ENCODE peak calls at places on chromosome 13, in seven cellular contexts. T is SK-N-SH, U is H1, G is GM12892, H is GM12878, D is K562, M is HepG2. Q is an unnamed sample.

GRCh38 chr13:72290962-72291681 is 424.1 kb upstream of the DACH1 start:
- DNase-seq in D (no peak), H (no peak), U (peak), T (no peak), M (no peak), G (no peak), Q (no peak)

GRCh38 chr13:72983085-72983768 is 75.6 kb upstream of the KLF5 start:
- DNase-seq in M (peak), H (no peak), U (no peak), D (no peak), G (no peak), T (no peak), Q (no peak)

GRCh38 chr13:31477961-31478360 is 261.4 kb upstream of the RXFP2 start:
- DNase-seq in M (no peak), H (no peak), G (no peak), T (no peak), D (no peak), U (no peak), Q (no peak)

GRCh38 chr13:36758345-36758744 is 60.7 kb upstream of the RFXAP start:
- DNase-seq in G (no peak), D (no peak), T (peak), M (no peak), U (no peak), H (no peak), Q (no peak)

GRCh38 chr13:50227356-50227755 is 212.1 kb downstream of the KCNRG start:
- DNase-seq in H (no peak), T (no peak), U (no peak), G (no peak), D (no peak), M (no peak), Q (no peak)

GRCh38 chr13:93230466-93230865 is 3.9 kb downstream of the GPC6 start:
- DNase-seq in D (no peak), H (no peak), U (no peak), M (peak), G (no peak), T (no peak), Q (no peak)

GRCh38 chr13:88979465-88980180 is 1308.5 kb downstream of the SLITRK5 start:
- DNase-seq in U (no peak), D (no peak), G (no peak), H (no peak), T (peak), M (no peak), Q (no peak)

GRCh38 chr13:43085545-43085944 is 62.2 kb downstream of the DNAJC15 start:
- DNase-seq in M (no peak), G (no peak), H (no peak), T (peak), D (peak), U (no peak), Q (no peak)

GRCh38 chr13:20826301-20826700 is 52.5 kb upstream of the EEF1AKMT1 start:
- DNase-seq in T (no peak), M (no peak), G (no peak), D (no peak), U (no peak), H (no peak), Q (no peak)

GRCh38 chr13:51252954-51253531 is 30.8 kb downstream of the FAM124A start:
- DNase-seq in D (no peak), U (no peak), T (no peak), H (peak), M (no peak), G (no peak), Q (no peak)

GRCh38 chr13:39415003-39415402 is 188.0 kb downstream of the LHFPL6 start:
- DNase-seq in U (no peak), H (no peak), T (no peak), M (peak), D (no peak), G (no peak), Q (no peak)

GRCh38 chr13:25881946-25882574 is 169.8 kb downstream of the SHISA2 start:
- DNase-seq in T (peak), H (no peak), G (no peak), M (no peak), U (no peak), D (no peak), Q (no peak)

GRCh38 chr13:109568273-109568900 is 218.0 kb downstream of the IRS2 start:
- DNase-seq in G (no peak), D (no peak), H (no peak), M (peak), T (peak), U (no peak), Q (no peak)

GRCh38 chr13:36700170-36700569 is 26.4 kb downstream of the SERTM1 start:
- DNase-seq in D (no peak), H (no peak), T (no peak), G (no peak), M (no peak), U (no peak), Q (no peak)

GRCh38 chr13:21538753-21539152 is 65.2 kb downstream of the MICU2 start:
- DNase-seq in M (no peak), G (no peak), H (no peak), T (no peak), D (no peak), U (no peak), Q (no peak)

GRCh38 chr13:45003417-45003816 is 14.1 kb downstream of the GPALPP1 start:
- DNase-seq in M (no peak), U (no peak), D (no peak), T (no peak), H (no peak), G (no peak), Q (no peak)

GRCh38 chr13:94119360-94119936 is 360.0 kb downstream of the DCT start:
- DNase-seq in H (no peak), T (no peak), U (no peak), M (peak), G (no peak), D (no peak), Q (no peak)

GRCh38 chr13:106602178-106602577 is 34.2 kb upstream of the ARGLU1 start:
- DNase-seq in U (no peak), H (no peak), G (no peak), D (no peak), T (no peak), M (no peak), Q (no peak)

GRCh38 chr13:47337781-47338507 is 441.1 kb upstream of the HTR2A start:
- DNase-seq in T (no peak), U (no peak), D (no peak), H (no peak), M (no peak), G (no peak), Q (no peak)

GRCh38 chr13:21243045-21243842 is 66.8 kb downstream of the MRPL57 start:
- DNase-seq in D (no peak), G (no peak), M (no peak), T (no peak), U (no peak), H (no peak), Q (no peak)

GRCh38 chr13:47256618-47257017 is 359.8 kb upstream of the HTR2A start:
- DNase-seq in D (no peak), G (no peak), T (no peak), M (no peak), H (no peak), U (no peak), Q (no peak)

GRCh38 chr13:114115796-114116195 is 16.6 kb downstream of the RASA3 start:
- DNase-seq in H (no peak), M (no peak), T (no peak), D (no peak), G (no peak), U (no peak), Q (no peak)

GRCh38 chr13:30744056-30744684 is 8.8 kb downstream of the ALOX5AP start:
- DNase-seq in M (peak), T (no peak), D (no peak), H (peak), U (no peak), G (peak), Q (peak)

GRCh38 chr13:35475131-35475959 is 1.1 kb downstream of the MAB21L1 start:
- DNase-seq in H (no peak), M (no peak), G (no peak), U (no peak), T (peak), D (no peak), Q (no peak)

GRCh38 chr13:30791354-30791921 is 56.1 kb downstream of the ALOX5AP start:
- DNase-seq in U (no peak), H (no peak), M (no peak), T (peak), G (no peak), D (no peak), Q (no peak)

GRCh38 chr13:29782798-29783197 is 67.6 kb downstream of the UBL3 start:
- DNase-seq in U (no peak), T (no peak), D (no peak), H (no peak), M (no peak), G (no peak), Q (no peak)

GRCh38 chr13:51623473-51623872 is 39.2 kb downstream of the WDFY2 start:
- DNase-seq in U (no peak), H (no peak), D (no peak), M (no peak), G (no peak), T (no peak), Q (no peak)

GRCh38 chr13:112699318-112699918 is 9.6 kb downstream of the ATP11A start:
- DNase-seq in G (no peak), M (peak), T (no peak), H (no peak), D (no peak), U (no peak), Q (no peak)

GRCh38 chr13:59318320-59318930 is 845.3 kb downstream of the DIAPH3 start:
- DNase-seq in U (peak), M (peak), D (peak), G (no peak), T (peak), H (peak), Q (peak)

GRCh38 chr13:50366488-50367174 is 351.4 kb downstream of the KCNRG start:
- DNase-seq in M (no peak), T (peak), D (no peak), U (no peak), G (no peak), H (peak), Q (no peak)

GRCh38 chr13:78376822-78377221 is 226.5 kb downstream of the POU4F1 start:
- DNase-seq in D (no peak), G (no peak), H (no peak), U (no peak), M (no peak), T (no peak), Q (no peak)

GRCh38 chr13:59641758-59642157 is 522.0 kb downstream of the DIAPH3 start:
- DNase-seq in H (no peak), G (no peak), T (no peak), M (no peak), D (no peak), U (no peak), Q (no peak)

GRCh38 chr13:79837741-79838450 is 356.9 kb downstream of the NDFIP2 start:
- DNase-seq in G (no peak), M (no peak), T (no peak), H (no peak), D (no peak), U (no peak), Q (no peak)

GRCh38 chr13:111204438-111205177 is 89.5 kb downstream of the ARHGEF7 start:
- DNase-seq in H (no peak), G (no peak), M (peak), D (no peak), U (no peak), T (peak), Q (no peak)
- TF ChIP-seq TAF1 in H (no peak), G (no peak), M (no peak), D (no peak), U (no peak), T (no peak), Q (no peak)

DNA sequence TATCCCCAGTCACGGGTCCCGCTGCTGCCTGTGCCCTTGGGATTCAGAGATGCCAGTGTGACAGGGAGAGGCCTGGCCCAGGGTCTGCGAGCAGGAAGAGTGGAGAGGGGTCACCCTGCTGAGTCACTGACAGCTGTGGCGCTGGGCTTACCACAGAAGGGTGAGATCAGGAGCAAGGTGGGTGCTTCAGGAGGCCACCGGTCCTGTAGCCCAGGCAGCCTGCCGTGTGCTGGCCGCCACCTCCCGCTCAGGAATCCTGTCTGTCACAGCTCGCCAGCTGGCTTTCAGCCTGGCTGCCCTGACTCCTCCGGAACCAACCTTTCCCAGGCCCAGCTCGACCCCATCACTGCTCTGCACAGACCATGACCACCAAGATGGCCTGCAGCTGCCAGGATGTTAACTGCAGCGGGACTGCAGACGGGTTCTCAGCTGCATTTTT is 25.3 kb downstream of the NAXD start:
- DNase-seq in U (no peak), T (peak), G (no peak), D (no peak), H (no peak), M (no peak), Q (no peak)
- TF ChIP-seq TAF1 in U (no peak), T (no peak), G (no peak), D (no peak), H (no peak), M (no peak), Q (no peak)

GRCh38 chr13:111589992-111590391 is 269.6 kb downstream of the TEX29 start:
- DNase-seq in U (no peak), M (no peak), T (no peak), G (no peak), H (no peak), D (no peak), Q (no peak)

GRCh38 chr13:111584101-111584500 is 263.7 kb downstream of the TEX29 start:
- DNase-seq in D (peak), M (no peak), T (no peak), U (no peak), H (no peak), G (no peak), Q (no peak)

GRCh38 chr13:111587249-111587648 is 266.8 kb downstream of the TEX29 start:
- DNase-seq in U (no peak), T (no peak), G (no peak), M (no peak), D (no peak), H (no peak), Q (no peak)

GRCh38 chr13:111589321-111589720 is 268.9 kb downstream of the TEX29 start:
- DNase-seq in T (no peak), G (no peak), D (no peak), M (no peak), H (no peak), U (no peak), Q (no peak)

DNA sequence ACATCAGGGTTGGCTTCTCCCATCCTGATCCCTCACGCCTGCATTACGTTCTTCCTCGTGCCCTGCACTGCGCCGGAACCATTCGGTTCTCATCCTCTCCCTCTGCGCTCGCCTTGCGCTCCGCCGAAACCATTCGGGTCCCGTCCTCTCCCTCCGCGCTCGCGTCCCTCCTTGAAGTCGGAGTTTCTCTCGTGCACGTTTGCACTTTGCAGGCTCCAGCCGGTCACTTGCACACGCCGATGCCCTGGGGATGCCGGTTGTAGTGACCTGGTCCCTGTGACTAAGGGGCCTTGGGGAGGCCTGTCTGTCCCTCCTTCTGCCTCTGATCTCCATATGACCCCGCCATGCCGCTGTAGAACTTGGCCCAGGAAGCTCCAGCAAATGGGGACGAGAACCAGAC is 265.8 kb downstream of the TEX29 start:
- DNase-seq in H (no peak), T (no peak), D (no peak), M (no peak), U (no peak), G (no peak), Q (no peak)
- TF ChIP-seq TAF1 in H (no peak), T (no peak), D (no peak), M (no peak), U (no peak), G (no peak), Q (no peak)

GRCh38 chr13:41579881-41580280 is 122.5 kb downstream of the RGCC start:
- DNase-seq in U (no peak), G (no peak), H (no peak), T (no peak), M (no peak), D (no peak), Q (no peak)

GRCh38 chr13:41581884-41582547 is 124.7 kb downstream of the RGCC start:
- DNase-seq in D (no peak), U (no peak), M (no peak), G (no peak), H (no peak), T (no peak), Q (no peak)

GRCh38 chr13:41580345-41580744 is 123.0 kb downstream of the RGCC start:
- DNase-seq in G (no peak), H (no peak), D (no peak), M (no peak), U (no peak), T (no peak), Q (no peak)

GRCh38 chr13:41579168-41579567 is 121.8 kb downstream of the RGCC start:
- DNase-seq in H (no peak), M (no peak), U (no peak), G (no peak), D (no peak), T (no peak), Q (no peak)

GRCh38 chr13:41577437-41577836 is 120.1 kb downstream of the RGCC start:
- DNase-seq in M (no peak), D (no peak), H (no peak), T (no peak), G (no peak), U (no peak), Q (no peak)
- TF ChIP-seq TAF1 in M (no peak), D (no peak), H (no peak), T (no peak), G (no peak), U (no peak), Q (no peak)

GRCh38 chr13:27004389-27004788 is 167.2 kb downstream of the USP12 start:
- DNase-seq in H (no peak), G (no peak), D (no peak), M (no peak), T (no peak), U (no peak), Q (no peak)
- TF ChIP-seq TAF1 in H (no peak), G (no peak), D (no peak), M (no peak), T (no peak), U (no peak), Q (no peak)

GRCh38 chr13:24006520-24007248 is 109.4 kb upstream of the C1QTNF9B start:
- DNase-seq in G (no peak), T (no peak), M (no peak), D (no peak), H (no peak), U (no peak), Q (no peak)
- TF ChIP-seq TAF1 in G (no peak), T (no peak), M (no peak), D (no peak), H (no peak), U (no peak), Q (no peak)

DNA sequence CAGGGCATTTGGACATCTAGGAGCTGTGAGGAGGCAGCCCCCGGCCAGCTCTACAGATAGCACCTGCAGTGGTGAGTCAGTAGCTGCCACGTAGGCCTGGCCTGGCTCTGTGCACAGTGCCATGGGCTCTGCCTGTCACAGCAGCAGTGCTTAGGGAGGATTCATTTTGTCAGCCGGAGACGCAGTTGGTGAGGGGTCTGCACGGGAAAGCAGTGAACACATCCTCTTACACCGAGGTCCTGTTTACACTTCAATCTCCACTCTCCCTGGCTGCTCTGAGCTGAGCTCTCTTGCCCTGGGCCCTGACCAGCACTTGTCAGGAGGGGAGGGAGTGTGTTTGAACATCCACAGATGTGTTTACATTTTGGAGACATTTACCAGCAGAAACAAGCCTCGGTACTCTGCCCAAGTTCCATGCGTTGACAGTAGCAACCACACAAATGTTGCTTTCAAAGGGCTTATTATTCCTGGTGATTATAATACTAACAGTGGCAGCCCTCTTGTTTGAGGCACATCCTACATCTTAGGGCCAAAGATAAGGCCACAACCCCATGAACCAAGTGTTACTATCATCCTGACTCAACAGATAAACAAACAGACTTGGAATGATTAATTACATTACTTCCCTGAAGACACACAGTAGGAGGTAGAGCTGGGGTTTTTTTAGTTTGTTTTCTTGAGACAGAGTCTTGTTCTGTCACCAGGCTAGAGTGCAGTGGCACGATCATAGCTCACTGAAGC is 148.9 kb downstream of the USP12 start:
- DNase-seq in D (no peak), H (no peak), U (no peak), G (no peak), M (peak), T (no peak), Q (no peak)
- TF ChIP-seq TAF1 in D (no peak), H (no peak), U (no peak), G (no peak), M (no peak), T (no peak), Q (no peak)

Q was measured in GM12891.